ENCODE peak calls at places on chromosome 10, in six cellular contexts. D is pancreas, O is left lung, H is right lobe of liver, W is ovary, Y is neural progenitor cell. S is an unnamed sample. For H3K4me1, the result is how much of the 10 kb centered on the place peaks cover.

GRCh38 chr10:17201165-17202013 is at the start of gene TRDMT1:
- DNase-seq in D (peak), H (peak), W (peak), Y (peak), O (peak), S (peak)

GRCh38 chr10:104928733-104929132 is 287.6 kb downstream of the SORCS3 start:
- DNase-seq in Y (no peak), O (no peak), D (no peak), W (no peak), H (no peak), S (no peak)

GRCh38 chr10:102681696-102682095 is 32.5 kb downstream of the ARL3 start:
- DNase-seq in O (no peak), H (no peak), D (no peak), W (no peak), Y (no peak), S (no peak)

GRCh38 chr10:124588736-124589451 is 127.3 kb downstream of the LHPP start:
- DNase-seq in H (peak), W (peak), Y (no peak), O (peak), D (peak), S (peak)

GRCh38 chr10:48742891-48743845 is 58.5 kb downstream of the WDFY4 start:
- DNase-seq in W (no peak), O (no peak), Y (peak), H (no peak), D (no peak), S (no peak)

GRCh38 chr10:69332278-69333010 is 54.1 kb downstream of the HK1 start:
- DNase-seq in D (no peak), Y (no peak), H (no peak), O (no peak), W (no peak), S (no peak)

GRCh38 chr10:681670-682318 is 7.7 kb downstream of the DIP2C start:
- DNase-seq in D (no peak), W (no peak), Y (no peak), O (peak), H (no peak), S (no peak)

GRCh38 chr10:67072654-67073053 is 146.8 kb downstream of the LRRTM3 start:
- DNase-seq in D (no peak), H (no peak), Y (no peak), W (no peak), O (no peak), S (no peak)

GRCh38 chr10:71623098-71623985 is 96.2 kb downstream of the C10orf105 start:
- DNase-seq in Y (peak), D (no peak), W (peak), O (peak), H (peak), S (no peak)
- TF ChIP-seq CTCF in Y (peak), D (no peak), W (no peak), O (no peak), H (no peak), S (peak)

GRCh38 chr10:72009430-72010081 is 45.4 kb downstream of the CHST3 start:
- DNase-seq in W (peak), Y (peak), H (no peak), O (no peak), D (peak), S (peak)
- H3K27ac ChIP-seq in W (peak), Y (peak), H (peak), O (peak), D (no peak), S (peak)

DNA sequence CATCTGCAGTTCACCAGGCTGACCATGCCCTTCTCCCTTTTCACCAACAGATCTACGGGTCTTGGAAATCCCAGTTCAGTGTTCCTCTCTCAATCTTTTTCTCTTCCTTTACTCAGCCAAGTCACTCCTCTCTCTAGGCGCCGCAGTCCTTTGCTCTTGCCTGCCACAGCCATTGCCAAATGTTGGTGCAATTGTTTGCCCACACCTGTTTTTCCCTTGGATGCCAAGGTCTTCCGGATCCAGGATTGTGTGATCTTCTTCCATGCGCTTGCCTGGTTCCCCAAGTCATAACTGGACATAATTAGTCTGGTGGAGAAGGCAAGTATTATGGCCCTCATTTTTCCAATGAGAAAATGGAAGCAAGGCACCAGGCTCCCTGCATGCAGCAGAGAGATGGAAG is 265.2 kb downstream of the KCNMA1 start:
- DNase-seq in O (no peak), Y (no peak), W (no peak), D (peak), H (peak), S (no peak)
- H3K4me1 ChIP-seq in O (under half), Y (under half), W (under half), D (under half), H (under half), S (under half)

GRCh38 chr10:4763960-4764428 is 62.0 kb upstream of the AKR1E2 start:
- DNase-seq in W (no peak), O (no peak), D (no peak), H (no peak), Y (no peak), S (no peak)

GRCh38 chr10:4765428-4765827 is 60.6 kb upstream of the AKR1E2 start:
- DNase-seq in W (no peak), O (no peak), H (no peak), D (no peak), Y (no peak), S (no peak)

GRCh38 chr10:4766449-4766848 is 59.6 kb upstream of the AKR1E2 start:
- DNase-seq in D (no peak), O (no peak), H (no peak), Y (no peak), W (no peak), S (no peak)

GRCh38 chr10:4763513-4763912 is 62.5 kb upstream of the AKR1E2 start:
- DNase-seq in O (no peak), Y (no peak), H (no peak), D (no peak), W (no peak), S (no peak)

GRCh38 chr10:4767033-4767814 is 58.8 kb upstream of the AKR1E2 start:
- DNase-seq in D (no peak), W (peak), O (no peak), H (no peak), Y (peak), S (peak)
- TF ChIP-seq CTCF in D (peak), W (peak), O (peak), H (peak), Y (peak), S (peak)

DNA sequence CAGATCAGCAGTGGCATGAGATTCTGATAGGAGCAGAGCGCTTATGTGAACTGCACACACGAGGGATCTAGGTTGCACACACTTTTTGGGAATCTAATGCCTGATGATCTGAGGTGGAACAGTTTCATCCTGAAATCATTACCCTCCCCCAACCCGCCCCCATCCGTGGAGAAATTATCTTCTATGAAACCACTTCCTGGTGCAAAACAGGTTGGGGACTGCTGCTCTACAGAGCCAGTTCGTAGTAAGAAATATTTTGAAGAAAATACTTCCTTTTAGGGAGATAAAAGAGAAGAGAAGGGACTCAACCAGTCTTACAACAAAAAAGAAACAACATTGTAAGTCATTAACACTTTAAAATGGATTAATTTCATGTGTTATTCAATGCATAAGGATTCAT is 1308.2 kb downstream of the GATA3 start:
- DNase-seq in O (no peak), H (no peak), Y (no peak), D (no peak), W (no peak), S (no peak)
- H3K27ac ChIP-seq in O (no peak), H (no peak), Y (no peak), D (no peak), W (no peak), S (no peak)

GRCh38 chr10:72561745-72562166 is 64.1 kb downstream of the MICU1 start:
- DNase-seq in W (no peak), O (no peak), Y (no peak), H (no peak), D (no peak), S (no peak)

GRCh38 chr10:72567884-72568283 is 58.0 kb downstream of the MICU1 start:
- DNase-seq in Y (peak), W (no peak), H (no peak), D (no peak), O (no peak), S (no peak)

GRCh38 chr10:72563327-72563932 is 62.4 kb downstream of the MICU1 start:
- DNase-seq in W (no peak), H (no peak), D (no peak), O (no peak), Y (no peak), S (no peak)

GRCh38 chr10:72567421-72567820 is 58.5 kb downstream of the MICU1 start:
- DNase-seq in D (no peak), H (no peak), W (no peak), O (no peak), Y (no peak), S (peak)

DNA sequence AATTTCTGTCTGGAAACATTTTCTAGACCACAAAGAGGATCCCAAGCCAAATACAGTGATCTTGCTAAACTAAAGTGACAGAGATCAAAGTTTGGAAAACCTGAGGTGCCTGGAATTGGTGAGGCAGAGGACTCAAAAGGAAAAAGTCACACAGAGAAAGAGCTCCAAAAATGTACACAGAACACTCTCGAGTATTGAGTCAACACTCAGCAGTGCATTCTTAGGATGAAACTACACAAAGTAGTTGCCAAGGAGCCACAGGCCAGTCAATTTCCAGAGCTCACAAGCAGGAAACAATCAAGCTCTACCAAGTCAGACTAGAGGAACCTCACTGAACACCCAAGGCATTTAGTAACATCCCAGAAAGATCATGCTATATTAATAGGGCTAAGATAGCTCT is 61.3 kb downstream of the MICU1 start:
- DNase-seq in O (no peak), W (no peak), H (no peak), D (no peak), Y (no peak), S (no peak)
- H3K4me1 ChIP-seq in O (under half), W (under half), H (under half), D (under half), Y (under half), S (under half)